ENCODE peak calls at places on chromosomes 2 and 18, in four cellular contexts. S is brain microvascular endothelial cell, V is HFF-Myc, C is cardiac muscle cell. M is an unnamed sample.

GRCh38 chr2:85585781-85586105 is 1.5 kb downstream of the VAMP5 start:
- DNase-seq in V (no peak), C (peak), S (no peak), M (no peak)

GRCh38 chr2:177666408-177666807 is 273.8 kb downstream of the AGPS start:
- DNase-seq in C (peak), V (no peak), S (peak), M (no peak)

GRCh38 chr18:51123936-51124486 is 73.5 kb downstream of the MEX3C start:
- DNase-seq in S (no peak), V (no peak), C (no peak), M (no peak)

GRCh38 chr18:1488394-1488793 is 583.7 kb downstream of the ADCYAP1 start:
- DNase-seq in V (no peak), C (no peak), S (no peak), M (no peak)

GRCh38 chr2:170813611-170814550 is 2.8 kb upstream of the GAD1 start:
- DNase-seq in V (peak), S (peak), C (peak), M (no peak)

GRCh38 chr2:224211821-224212220 is 172.7 kb upstream of the SERPINE2 start:
- DNase-seq in C (peak), S (no peak), V (no peak), M (no peak)

GRCh38 chr2:43899589-43899988 is 60.8 kb downstream of the ABCG8 start:
- DNase-seq in S (no peak), C (no peak), V (no peak), M (no peak)

GRCh38 chr2:88099798-88100488 is 27.9 kb downstream of the FABP1 start:
- DNase-seq in S (peak), V (no peak), C (peak), M (no peak)

GRCh38 chr18:63997041-63997440 is 27.2 kb downstream of the SERPINB8 start:
- DNase-seq in S (no peak), V (no peak), C (no peak), M (no peak)

GRCh38 chr2:237642030-237642700 is 14.8 kb downstream of the LRRFIP1 start:
- DNase-seq in V (no peak), S (no peak), C (no peak), M (no peak)

GRCh38 chr2:215435261-215435808 is 533 bp downstream of the FN1 start:
- DNase-seq in V (no peak), S (no peak), C (no peak), M (no peak)

GRCh38 chr2:12606472-12607000 is 110.2 kb upstream of the TRIB2 start:
- DNase-seq in S (peak), C (peak), V (no peak), M (no peak)

GRCh38 chr2:75007061-75007460 is 48.6 kb downstream of the POLE4 start:
- DNase-seq in V (no peak), C (no peak), S (no peak), M (no peak)

GRCh38 chr2:1755436-1756191 is 11.3 kb upstream of the PXDN start:
- DNase-seq in C (peak), S (no peak), V (no peak), M (no peak)

GRCh38 chr2:73984203-73984921 is at the start of gene TET3:
- DNase-seq in V (no peak), C (no peak), S (no peak), M (no peak)

GRCh38 chr2:66438498-66439290 is 3.8 kb downstream of the MEIS1 start:
- DNase-seq in V (no peak), S (no peak), C (no peak), M (no peak)

GRCh38 chr2:19072161-19072560 is 286.3 kb downstream of the OSR1 start:
- DNase-seq in C (no peak), S (no peak), V (no peak), M (no peak)

GRCh38 chr2:85846411-85846810 is 42.4 kb downstream of the ST3GAL5 start:
- DNase-seq in V (no peak), C (no peak), S (peak), M (peak)

GRCh38 chr18:50159654-50160046 is 35.3 kb downstream of the MYO5B start:
- DNase-seq in V (no peak), C (no peak), S (no peak), M (no peak)

GRCh38 chr2:79219383-79219988 is 59.9 kb upstream of the REG3A start:
- DNase-seq in V (peak), C (peak), S (peak), M (peak)

GRCh38 chr2:121480826-121481225 is 49.9 kb upstream of the RNU4ATAC start:
- DNase-seq in C (peak), V (no peak), S (peak), M (no peak)

GRCh38 chr2:217987391-217987790 is 15.4 kb downstream of the TNS1 start:
- DNase-seq in S (no peak), V (no peak), C (no peak), M (no peak)

GRCh38 chr2:239269959-239270358 is 130.9 kb downstream of the HDAC4 start:
- DNase-seq in S (no peak), C (no peak), V (no peak), M (no peak)

GRCh38 chr2:30315391-30316055 is 84.2 kb downstream of the LBH start:
- DNase-seq in S (no peak), C (no peak), V (no peak), M (no peak)

GRCh38 chr18:59461171-59461570 is 102.1 kb upstream of the LMAN1 start:
- DNase-seq in C (no peak), S (no peak), V (no peak), M (no peak)

DNA sequence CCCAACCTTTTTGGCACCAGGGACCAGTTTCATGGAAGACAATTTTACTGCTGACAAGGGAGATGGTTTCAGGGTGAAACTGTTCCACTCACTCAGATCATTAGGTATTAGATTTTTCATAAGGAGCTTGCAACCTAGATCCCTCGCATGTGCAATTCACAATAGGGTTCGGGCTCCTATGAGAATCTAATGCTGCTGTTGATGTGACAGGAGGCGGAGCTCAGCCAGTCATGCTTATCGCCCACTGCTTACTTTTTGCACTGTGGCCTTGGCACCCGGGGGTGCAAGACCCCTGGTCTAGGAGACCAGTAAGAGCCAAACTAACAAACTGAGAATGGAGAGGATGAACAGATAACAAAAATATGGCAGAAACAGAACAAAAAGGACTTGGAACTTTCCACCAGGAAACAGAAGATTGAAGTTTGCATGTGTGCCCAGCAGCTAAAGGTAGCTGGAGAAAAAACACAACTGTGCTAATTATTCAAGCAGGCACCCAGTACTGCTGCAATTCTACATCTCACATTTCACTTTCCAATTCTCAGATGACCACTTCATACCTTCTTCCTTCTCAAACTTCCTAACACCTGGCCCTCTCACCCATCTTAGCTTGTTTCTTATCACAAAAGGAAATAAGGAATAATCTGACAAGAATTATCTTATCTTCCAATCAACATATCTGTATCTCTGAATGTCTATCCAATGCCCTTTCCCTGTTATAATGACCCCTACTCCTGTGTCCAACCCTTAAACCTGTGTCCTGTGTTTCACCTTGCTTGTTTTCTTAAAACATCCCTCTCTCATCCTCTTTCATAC is 24.8 kb downstream of the SP3 start:
- DNase-seq in S (no peak), V (no peak), C (no peak), M (no peak)
- H3K4me3 ChIP-seq in S (no peak), V (no peak), C (no peak), M (no peak)

GRCh38 chr2:186459009-186459408 is 27.1 kb upstream of the ZC3H15 start:
- DNase-seq in S (no peak), V (no peak), C (peak), M (no peak)
- TF ChIP-seq CTCF in S (peak), V (no peak), C (peak), M (peak)

GRCh38 chr2:179677148-179677688 is 184.2 kb downstream of the ZNF385B start:
- DNase-seq in C (no peak), V (peak), S (no peak), M (peak)
- H3K4me3 ChIP-seq in C (no peak), V (no peak), S (no peak), M (no peak)

DNA sequence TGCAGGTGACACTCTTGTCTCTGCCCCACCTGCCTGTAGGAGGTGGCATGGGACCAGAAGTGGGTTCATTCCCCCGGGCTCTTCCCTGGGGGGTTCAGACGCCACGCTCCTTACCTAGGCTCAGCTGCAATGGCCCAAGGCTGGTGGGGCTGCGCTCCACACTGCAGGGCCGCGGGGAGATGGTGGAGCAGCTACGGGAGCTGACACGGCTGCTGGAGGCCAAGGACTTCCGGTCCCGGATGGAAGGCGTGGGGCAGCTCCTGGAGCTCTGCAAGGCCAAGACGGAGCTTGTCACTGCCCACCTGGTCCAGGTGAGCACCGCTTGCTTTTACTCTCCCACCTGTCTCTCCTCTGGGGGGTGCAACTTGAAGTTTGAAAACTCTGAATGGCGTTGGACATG is 39.0 kb downstream of the PCARE start:
- DNase-seq in S (no peak), V (no peak), C (no peak), M (no peak)
- TF ChIP-seq CTCF in S (no peak), V (no peak), C (no peak), M (no peak)

DNA sequence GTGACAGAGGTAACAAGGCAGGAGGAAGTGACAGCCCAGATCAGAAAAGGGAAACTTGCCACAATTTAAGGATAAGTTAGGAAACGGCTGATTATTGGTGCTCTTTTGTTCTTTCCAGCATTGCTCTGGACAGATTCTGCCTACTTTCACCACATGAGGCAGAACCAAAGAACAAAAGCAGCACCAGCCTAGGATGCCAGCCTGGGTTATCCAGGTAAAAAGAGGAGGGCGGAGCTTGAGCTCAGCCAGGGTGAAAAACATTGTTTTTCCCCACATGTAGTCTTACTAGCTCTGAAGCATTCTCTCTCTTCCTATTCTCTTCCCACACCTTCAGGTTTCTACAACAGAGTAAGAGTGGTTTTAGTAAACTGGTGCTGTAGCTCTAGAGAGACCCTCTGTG is 300.5 kb downstream of the TMX3 start:
- DNase-seq in V (no peak), S (no peak), C (no peak), M (no peak)
- H3K4me3 ChIP-seq in V (no peak), S (no peak), C (no peak), M (no peak)

DNA sequence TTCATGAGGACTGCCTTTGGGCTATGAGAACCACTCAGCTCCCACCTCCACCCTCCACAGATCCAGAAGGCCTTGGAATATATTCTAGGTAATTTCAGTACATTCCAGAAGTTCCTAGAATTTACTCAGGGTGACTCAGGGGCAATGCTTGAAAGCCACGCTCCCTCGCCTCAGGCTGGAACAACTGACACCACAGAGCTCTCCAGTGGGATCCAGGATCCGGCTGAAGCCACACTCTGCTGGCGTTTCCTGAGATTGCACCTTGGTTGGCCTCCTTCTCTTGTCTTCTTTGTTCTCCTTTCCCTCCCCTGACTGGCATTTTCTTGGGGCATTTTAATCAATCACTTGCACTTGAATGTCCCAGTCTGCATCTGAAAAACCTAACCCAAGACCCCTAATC is 92.6 kb upstream of the KCNE4 start:
- DNase-seq in V (peak), C (peak), S (peak), M (peak)
- TF ChIP-seq CTCF in V (peak), C (peak), S (peak), M (peak)

GRCh38 chr2:26925100-26925791 is 45.2 kb upstream of the MAPRE3 start:
- DNase-seq in V (no peak), S (peak), C (peak), M (no peak)

GRCh38 chr2:26924731-26925099 is 45.7 kb upstream of the MAPRE3 start:
- DNase-seq in C (no peak), S (no peak), V (no peak), M (no peak)

GRCh38 chr2:26922638-26923466 is 47.6 kb upstream of the MAPRE3 start:
- DNase-seq in C (peak), V (peak), S (peak), M (no peak)

GRCh38 chr2:26932974-26933373 is 37.5 kb upstream of the MAPRE3 start:
- DNase-seq in V (no peak), C (no peak), S (no peak), M (no peak)

GRCh38 chr2:26927221-26927620 is 43.2 kb upstream of the MAPRE3 start:
- DNase-seq in S (no peak), V (no peak), C (no peak), M (no peak)
- H3K4me3 ChIP-seq in S (no peak), V (no peak), C (no peak), M (no peak)

DNA sequence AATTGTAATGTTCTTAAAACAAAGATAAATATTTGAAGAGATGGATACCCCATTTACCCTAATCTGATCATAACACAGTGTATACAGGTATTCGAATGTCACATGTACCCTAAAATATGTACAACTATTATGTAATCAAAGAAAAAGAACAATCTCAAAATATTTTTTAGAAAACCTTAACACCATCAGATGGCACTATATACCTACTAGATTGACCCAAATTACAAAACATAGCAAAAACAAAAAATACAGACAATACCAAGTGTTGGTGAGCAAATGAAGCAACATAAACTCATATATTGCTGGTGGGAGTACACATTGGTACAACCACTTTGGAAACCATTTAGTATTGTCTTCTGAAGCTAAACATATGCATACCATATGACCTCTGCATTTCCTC is 55.6 kb downstream of the GDF7 start:
- DNase-seq in V (no peak), S (no peak), C (no peak), M (no peak)
- TF ChIP-seq CTCF in V (no peak), S (no peak), C (no peak), M (no peak)

GRCh38 chr18:62876828-62877227 is 161.5 kb downstream of the PHLPP1 start:
- DNase-seq in C (no peak), V (no peak), S (no peak), M (no peak)

GRCh38 chr18:62876106-62876505 is 160.8 kb downstream of the PHLPP1 start:
- DNase-seq in C (no peak), V (no peak), S (no peak), M (no peak)

GRCh38 chr18:62875320-62875719 is 160.0 kb downstream of the PHLPP1 start:
- DNase-seq in C (no peak), V (no peak), S (no peak), M (no peak)

GRCh38 chr18:62878305-62878704 is 163.0 kb downstream of the PHLPP1 start:
- DNase-seq in S (no peak), C (no peak), V (no peak), M (no peak)

DNA sequence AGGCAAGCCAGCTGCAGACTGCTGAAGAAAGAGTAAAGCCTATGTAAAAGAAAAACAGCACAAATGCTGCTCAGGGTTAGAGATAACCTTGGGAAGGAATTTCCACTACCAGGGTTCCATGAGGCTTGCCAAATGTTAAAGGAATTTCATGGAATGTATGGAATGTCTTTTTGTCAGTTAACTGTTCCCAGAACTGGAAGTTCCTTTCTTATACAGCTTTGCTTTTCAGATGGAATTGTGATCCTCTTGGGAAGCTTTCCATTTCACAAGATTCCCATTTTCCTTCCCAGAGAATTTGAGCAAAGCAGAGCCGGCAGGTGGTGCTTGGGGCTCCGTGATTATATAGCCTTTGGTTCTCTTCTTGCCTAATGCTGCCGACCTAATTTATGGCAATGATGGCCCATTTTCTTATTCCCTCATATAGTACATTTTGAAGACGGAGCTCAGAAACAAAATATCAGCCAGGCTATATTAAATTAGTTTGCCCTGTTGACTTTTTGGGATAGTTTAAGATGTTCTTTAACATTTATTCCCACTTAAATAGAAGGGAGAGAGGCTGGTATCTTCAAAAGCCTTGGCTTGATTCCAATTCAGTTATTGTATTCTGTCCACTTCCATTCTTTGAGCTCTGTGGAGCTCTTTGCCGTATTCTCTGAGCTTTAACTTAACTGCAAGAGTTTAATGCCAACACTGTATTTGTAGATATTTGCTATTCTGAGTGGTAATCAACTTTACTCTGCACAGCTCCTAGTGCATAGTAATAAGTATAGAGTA is 162.3 kb downstream of the PHLPP1 start:
- DNase-seq in C (peak), V (peak), S (peak), M (peak)
- H3K4me3 ChIP-seq in C (no peak), V (no peak), S (no peak), M (no peak)

DNA sequence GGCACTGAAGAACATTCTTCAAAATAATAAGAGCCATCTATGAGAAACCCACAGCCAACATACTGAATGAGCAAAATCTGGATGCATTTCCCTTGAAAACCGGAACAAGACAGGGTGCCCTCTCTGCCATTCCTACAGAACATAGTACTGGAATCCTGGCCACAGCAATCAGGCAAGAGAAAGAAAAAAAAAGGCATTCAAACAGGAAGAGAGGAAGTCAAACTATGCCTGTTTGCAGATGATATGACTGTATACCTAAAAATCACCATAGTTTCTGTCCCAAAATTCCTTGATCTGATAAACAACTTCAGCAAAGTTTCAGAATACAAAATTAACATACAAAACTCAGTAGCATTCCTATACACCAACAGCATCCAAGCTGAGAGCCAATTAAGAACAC is 119.5 kb upstream of the PARD3B start:
- DNase-seq in C (no peak), V (no peak), S (no peak), M (no peak)
- TF ChIP-seq CTCF in C (no peak), V (no peak), S (no peak), M (no peak)

M was measured in AG09309.